ENCODE peak calls at places on chromosome X, in four cellular contexts. One of them, this sample, is unnamed. For H3K9me3, the result is how much of the 10 kb centered on the place peaks cover.

GRCh38 chrX:101260435-101260834 is 30.7 kb downstream of the TAF7L start:
- DNase-seq in HepG2: peak
- DNase-seq in HCT116: no peak
- DNase-seq in K562: peak
- DNase-seq in this sample: no peak

GRCh38 chrX:53882331-53882730 is 161.9 kb downstream of the PHF8 start:
- DNase-seq in HCT116: no peak
- DNase-seq in HepG2: peak
- DNase-seq in K562: no peak
- DNase-seq in this sample: no peak

GRCh38 chrX:23554304-23554703 is 113.0 kb upstream of the PRDX4 start:
- DNase-seq in HCT116: peak
- DNase-seq in HepG2: peak
- DNase-seq in K562: peak
- DNase-seq in this sample: peak

GRCh38 chrX:96689951-96690350 is 5.3 kb downstream of the DIAPH2 start:
- DNase-seq in HCT116: no peak
- DNase-seq in K562: no peak
- DNase-seq in HepG2: no peak
- DNase-seq in this sample: no peak

GRCh38 chrX:153969125-153969903 is 2.3 kb downstream of the HCFC1 start:
- DNase-seq in HCT116: no peak
- DNase-seq in HepG2: no peak
- DNase-seq in K562: no peak
- DNase-seq in this sample: no peak

GRCh38 chrX:118756111-118756510 is 28.7 kb downstream of the IL13RA1 start:
- DNase-seq in K562: no peak
- DNase-seq in HCT116: no peak
- DNase-seq in HepG2: no peak
- DNase-seq in this sample: no peak

GRCh38 chrX:119624417-119624816 is 18.2 kb upstream of the NKRF start:
- DNase-seq in HCT116: no peak
- DNase-seq in K562: no peak
- DNase-seq in HepG2: no peak
- DNase-seq in this sample: no peak

GRCh38 chrX:16712116-16712824 is at the start of gene CTPS2:
- DNase-seq in HCT116: no peak
- DNase-seq in K562: peak
- DNase-seq in HepG2: peak
- DNase-seq in this sample: no peak

GRCh38 chrX:41386222-41386990 is 52.4 kb downstream of the DDX3X start:
- DNase-seq in HepG2: no peak
- DNase-seq in K562: no peak
- DNase-seq in HCT116: no peak
- DNase-seq in this sample: no peak

GRCh38 chrX:31435592-31435991 is 363.8 kb upstream of the FTHL17 start:
- DNase-seq in HepG2: no peak
- DNase-seq in HCT116: no peak
- DNase-seq in K562: no peak
- DNase-seq in this sample: no peak
- TF ChIP-seq TCF7L2 in HepG2: no peak
- TF ChIP-seq TCF7L2 in HCT116: no peak
- TF ChIP-seq TCF7L2 in K562: no peak
- TF ChIP-seq TCF7L2 in this sample: no peak

DNA sequence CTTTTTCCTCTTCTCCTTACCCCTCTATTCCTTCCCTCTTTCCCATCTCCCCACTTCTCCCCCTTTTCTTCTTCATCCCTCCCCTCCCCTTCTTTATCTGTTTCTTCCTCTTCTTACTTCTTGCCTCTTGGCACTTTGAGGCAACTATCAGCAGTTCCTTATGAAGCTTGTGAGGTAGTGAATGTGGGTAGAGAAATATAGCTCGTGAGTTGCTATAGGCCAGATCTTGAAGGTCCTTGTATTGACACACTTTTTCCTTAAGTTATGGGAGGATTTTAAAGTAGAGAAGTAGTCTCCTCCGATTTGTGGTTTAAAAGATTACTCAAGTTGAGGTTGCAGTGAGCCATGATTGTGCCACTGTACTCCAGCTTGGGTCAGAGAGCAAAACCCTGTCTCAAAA is 3.4 kb upstream of the RRAGB start:
- DNase-seq in HepG2: no peak
- DNase-seq in HCT116: no peak
- DNase-seq in K562: no peak
- DNase-seq in this sample: no peak
- H3K9me3 ChIP-seq in HepG2: under half
- H3K9me3 ChIP-seq in HCT116: under half
- H3K9me3 ChIP-seq in K562: under half
- H3K9me3 ChIP-seq in this sample: under half

GRCh38 chrX:19723427-19723826 is 164.0 kb downstream of the SH3KBP1 start:
- DNase-seq in K562: no peak
- DNase-seq in HCT116: no peak
- DNase-seq in HepG2: no peak
- DNase-seq in this sample: no peak

GRCh38 chrX:19724409-19724808 is 163.0 kb downstream of the SH3KBP1 start:
- DNase-seq in HCT116: no peak
- DNase-seq in K562: no peak
- DNase-seq in HepG2: no peak
- DNase-seq in this sample: no peak

GRCh38 chrX:19715711-19716638 is 171.4 kb downstream of the SH3KBP1 start:
- DNase-seq in K562: no peak
- DNase-seq in HCT116: no peak
- DNase-seq in HepG2: no peak
- DNase-seq in this sample: no peak

GRCh38 chrX:19725545-19726102 is 161.8 kb downstream of the SH3KBP1 start:
- DNase-seq in HepG2: no peak
- DNase-seq in HCT116: no peak
- DNase-seq in K562: no peak
- DNase-seq in this sample: no peak

DNA sequence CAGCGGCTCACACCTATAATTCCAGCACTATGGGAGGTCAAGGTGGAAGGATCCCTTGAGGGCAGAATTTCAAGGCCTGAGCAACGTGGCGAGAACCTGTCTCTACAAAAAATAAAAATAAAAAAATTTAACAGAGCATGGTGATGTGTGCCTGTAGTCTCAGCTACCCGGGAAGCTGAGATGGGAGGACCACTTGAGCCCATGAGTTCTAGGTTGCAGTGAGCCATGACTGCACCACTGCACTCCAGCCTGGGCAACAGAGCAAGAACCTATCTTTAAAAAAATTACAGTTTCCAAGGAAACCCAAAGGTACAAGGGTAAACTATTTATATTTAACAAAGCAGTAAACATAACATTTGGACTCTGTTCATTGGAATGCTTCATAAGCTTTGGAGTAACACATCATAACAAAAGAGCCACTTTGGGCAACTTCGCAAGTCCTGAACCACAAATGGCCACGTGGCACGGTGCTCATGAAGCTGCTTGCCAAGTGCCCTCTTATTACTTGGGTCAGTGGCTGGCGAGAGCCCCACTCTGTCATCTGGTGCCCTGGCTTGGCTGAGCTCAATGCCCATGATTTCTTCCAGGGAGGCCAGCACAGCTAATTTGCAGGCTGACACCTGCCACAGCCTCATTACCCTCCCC is 165.6 kb downstream of the SH3KBP1 start:
- DNase-seq in K562: no peak
- DNase-seq in HCT116: no peak
- DNase-seq in HepG2: no peak
- DNase-seq in this sample: no peak
- TF ChIP-seq TCF7L2 in K562: no peak
- TF ChIP-seq TCF7L2 in HCT116: no peak
- TF ChIP-seq TCF7L2 in HepG2: no peak
- TF ChIP-seq TCF7L2 in this sample: no peak

GRCh38 chrX:40299502-40300118 is 201.9 kb upstream of the BCOR start:
- DNase-seq in HCT116: no peak
- DNase-seq in HepG2: no peak
- DNase-seq in K562: no peak
- DNase-seq in this sample: no peak
- H3K9me3 ChIP-seq in HCT116: under half
- H3K9me3 ChIP-seq in HepG2: under half
- H3K9me3 ChIP-seq in K562: under half
- H3K9me3 ChIP-seq in this sample: under half

GRCh38 chrX:9942086-9942485 is 25.1 kb upstream of the CLDN34 start:
- DNase-seq in HCT116: no peak
- DNase-seq in K562: no peak
- DNase-seq in HepG2: no peak
- DNase-seq in this sample: no peak

GRCh38 chrX:9940397-9940796 is 26.8 kb upstream of the CLDN34 start:
- DNase-seq in HepG2: no peak
- DNase-seq in K562: no peak
- DNase-seq in HCT116: no peak
- DNase-seq in this sample: no peak

GRCh38 chrX:9947395-9947794 is 19.8 kb upstream of the CLDN34 start:
- DNase-seq in HCT116: no peak
- DNase-seq in K562: no peak
- DNase-seq in HepG2: no peak
- DNase-seq in this sample: no peak

GRCh38 chrX:9938516-9938915 is 28.6 kb upstream of the CLDN34 start:
- DNase-seq in K562: no peak
- DNase-seq in HepG2: no peak
- DNase-seq in HCT116: no peak
- DNase-seq in this sample: no peak

GRCh38 chrX:9943420-9943819 is 23.7 kb upstream of the CLDN34 start:
- DNase-seq in HepG2: no peak
- DNase-seq in HCT116: no peak
- DNase-seq in K562: no peak
- DNase-seq in this sample: no peak
- TF ChIP-seq TCF7L2 in HepG2: no peak
- TF ChIP-seq TCF7L2 in HCT116: no peak
- TF ChIP-seq TCF7L2 in K562: no peak
- TF ChIP-seq TCF7L2 in this sample: no peak

This sample was measured in Panc1.